ENCODE peak calls at places on chromosomes 6 and 20, in four cellular contexts. One of them, this sample, is unnamed.

GRCh38 chr6:169472786-169473416 is 219.3 kb upstream of the THBS2 start:
- DNase-seq in GM20000: no peak
- DNase-seq in NCI-H345: no peak
- DNase-seq in fibroblast of mammary gland: no peak
- DNase-seq in this sample: no peak

GRCh38 chr6:119856136-119856535 is 506.6 kb upstream of the MAN1A1 start:
- DNase-seq in GM20000: peak
- DNase-seq in NCI-H345: no peak
- DNase-seq in fibroblast of mammary gland: no peak
- DNase-seq in this sample: no peak

GRCh38 chr20:39775110-39775509 is 813.0 kb downstream of the DHX35 start:
- DNase-seq in NCI-H345: no peak
- DNase-seq in GM20000: no peak
- DNase-seq in fibroblast of mammary gland: peak
- DNase-seq in this sample: peak

GRCh38 chr20:44717986-44718385 is 2.8 kb downstream of the CCN5 start:
- DNase-seq in GM20000: no peak
- DNase-seq in NCI-H345: no peak
- DNase-seq in fibroblast of mammary gland: no peak
- DNase-seq in this sample: no peak

GRCh38 chr6:163261361-163261760 is 153.2 kb upstream of the QKI start:
- DNase-seq in fibroblast of mammary gland: no peak
- DNase-seq in GM20000: no peak
- DNase-seq in NCI-H345: no peak
- DNase-seq in this sample: no peak

GRCh38 chr6:121549741-121550140 is 114.3 kb downstream of the GJA1 start:
- DNase-seq in GM20000: no peak
- DNase-seq in fibroblast of mammary gland: peak
- DNase-seq in NCI-H345: no peak
- DNase-seq in this sample: no peak

GRCh38 chr6:42263165-42263852 is 45.6 kb upstream of the MRPS10 start:
- DNase-seq in GM20000: no peak
- DNase-seq in fibroblast of mammary gland: no peak
- DNase-seq in NCI-H345: no peak
- DNase-seq in this sample: no peak

GRCh38 chr6:150992682-150993081 is 127.2 kb downstream of the MTHFD1L start:
- DNase-seq in NCI-H345: no peak
- DNase-seq in fibroblast of mammary gland: no peak
- DNase-seq in GM20000: no peak
- DNase-seq in this sample: no peak

GRCh38 chr6:494394-494793 is 102.8 kb downstream of the IRF4 start:
- DNase-seq in NCI-H345: no peak
- DNase-seq in fibroblast of mammary gland: no peak
- DNase-seq in GM20000: no peak
- DNase-seq in this sample: no peak

GRCh38 chr6:44073612-44074382 is 53.5 kb downstream of the MRPL14 start:
- DNase-seq in fibroblast of mammary gland: peak
- DNase-seq in GM20000: no peak
- DNase-seq in NCI-H345: no peak
- DNase-seq in this sample: no peak

GRCh38 chr6:13012977-13013680 is 296.6 kb downstream of the PHACTR1 start:
- DNase-seq in NCI-H345: peak
- DNase-seq in GM20000: peak
- DNase-seq in fibroblast of mammary gland: no peak
- DNase-seq in this sample: peak

GRCh38 chr6:41785689-41786450 is 1.6 kb upstream of the TOMM6 start:
- DNase-seq in fibroblast of mammary gland: no peak
- DNase-seq in GM20000: peak
- DNase-seq in NCI-H345: no peak
- DNase-seq in this sample: no peak

GRCh38 chr6:169937389-169938261 is 186.2 kb downstream of the ERMARD start:
- DNase-seq in fibroblast of mammary gland: no peak
- DNase-seq in GM20000: no peak
- DNase-seq in NCI-H345: no peak
- DNase-seq in this sample: no peak

GRCh38 chr6:22886881-22887581 is 317.7 kb downstream of the HDGFL1 start:
- DNase-seq in NCI-H345: peak
- DNase-seq in fibroblast of mammary gland: no peak
- DNase-seq in GM20000: no peak
- DNase-seq in this sample: no peak

GRCh38 chr6:47631248-47632196 is 66.9 kb upstream of the ADGRF4 start:
- DNase-seq in NCI-H345: peak
- DNase-seq in GM20000: peak
- DNase-seq in fibroblast of mammary gland: peak
- DNase-seq in this sample: no peak

GRCh38 chr6:167443098-167443680 is 118.3 kb downstream of the TTLL2 start:
- DNase-seq in GM20000: no peak
- DNase-seq in fibroblast of mammary gland: no peak
- DNase-seq in NCI-H345: no peak
- DNase-seq in this sample: no peak

GRCh38 chr6:44304282-44305199 is 8.6 kb downstream of the AARS2 start:
- DNase-seq in GM20000: peak
- DNase-seq in fibroblast of mammary gland: peak
- DNase-seq in NCI-H345: peak
- DNase-seq in this sample: no peak

GRCh38 chr20:22402990-22403859 is 181.1 kb downstream of the FOXA2 start:
- DNase-seq in fibroblast of mammary gland: no peak
- DNase-seq in NCI-H345: peak
- DNase-seq in GM20000: no peak
- DNase-seq in this sample: no peak

GRCh38 chr20:9147553-9148024 is 78.7 kb downstream of the PLCB4 start:
- DNase-seq in GM20000: no peak
- DNase-seq in fibroblast of mammary gland: peak
- DNase-seq in NCI-H345: no peak
- DNase-seq in this sample: no peak

GRCh38 chr6:134063966-134064445 is 11.6 kb upstream of the SLC2A12 start:
- DNase-seq in GM20000: peak
- DNase-seq in NCI-H345: peak
- DNase-seq in fibroblast of mammary gland: peak
- DNase-seq in this sample: peak

GRCh38 chr6:93962566-93962965 is 543.2 kb upstream of the EPHA7 start:
- DNase-seq in GM20000: no peak
- DNase-seq in fibroblast of mammary gland: peak
- DNase-seq in NCI-H345: no peak
- DNase-seq in this sample: no peak

GRCh38 chr6:152441892-152442291 is 195.3 kb downstream of the SYNE1 start:
- DNase-seq in fibroblast of mammary gland: no peak
- DNase-seq in GM20000: no peak
- DNase-seq in NCI-H345: no peak
- DNase-seq in this sample: no peak

GRCh38 chr6:12613819-12614218 is 102.7 kb upstream of the PHACTR1 start:
- DNase-seq in NCI-H345: no peak
- DNase-seq in GM20000: no peak
- DNase-seq in fibroblast of mammary gland: no peak
- DNase-seq in this sample: no peak

GRCh38 chr6:35449287-35449881 is 2.8 kb upstream of the FANCE start:
- DNase-seq in fibroblast of mammary gland: peak
- DNase-seq in NCI-H345: peak
- DNase-seq in GM20000: peak
- DNase-seq in this sample: no peak